ENCODE peak calls at places on chromosomes 5 and 9, in ten cellular contexts. One of them, this sample, is unnamed.

GRCh38 chr9:100473271-100474081 is 527 bp downstream of the TMEFF1 start:
- DNase-seq in epithelial cell of esophagus: peak; percentile 36
- DNase-seq in non-pigmented ciliary epithelial cell: no peak
- DNase-seq in fibroblast of the aortic adventitia: peak; percentile 16
- DNase-seq in WERI-Rb-1: peak; percentile 60
- DNase-seq in left ventricle myocardium inferior: no peak
- DNase-seq in left lobe of liver: no peak
- DNase-seq in COR-L47: peak; percentile 64
- DNase-seq in left kidney: peak; percentile 88
- DNase-seq in T-helper 2 cell: peak; percentile 7
- DNase-seq in this sample: peak; percentile 2

GRCh38 chr9:86034863-86035734 is 64.3 kb downstream of the GOLM1 start:
- DNase-seq in left ventricle myocardium inferior: no peak
- DNase-seq in left kidney: peak; percentile 70
- DNase-seq in epithelial cell of esophagus: peak; percentile 60
- DNase-seq in non-pigmented ciliary epithelial cell: no peak
- DNase-seq in left lobe of liver: no peak
- DNase-seq in COR-L47: peak; percentile 68
- DNase-seq in fibroblast of the aortic adventitia: peak; percentile 27
- DNase-seq in WERI-Rb-1: peak; percentile 64
- DNase-seq in T-helper 2 cell: no peak
- DNase-seq in this sample: no peak

GRCh38 chr5:160693831-160694473 is 158.1 kb downstream of the ATP10B start:
- DNase-seq in T-helper 2 cell: no peak
- DNase-seq in WERI-Rb-1: no peak
- DNase-seq in COR-L47: no peak
- DNase-seq in epithelial cell of esophagus: peak; percentile 56
- DNase-seq in fibroblast of the aortic adventitia: no peak
- DNase-seq in left kidney: no peak
- DNase-seq in left ventricle myocardium inferior: no peak
- DNase-seq in left lobe of liver: no peak
- DNase-seq in non-pigmented ciliary epithelial cell: no peak
- DNase-seq in this sample: no peak

GRCh38 chr5:13609504-13609903 is 335.0 kb downstream of the DNAH5 start:
- DNase-seq in left kidney: no peak
- DNase-seq in epithelial cell of esophagus: no peak
- DNase-seq in left ventricle myocardium inferior: no peak
- DNase-seq in non-pigmented ciliary epithelial cell: no peak
- DNase-seq in fibroblast of the aortic adventitia: no peak
- DNase-seq in COR-L47: no peak
- DNase-seq in WERI-Rb-1: no peak
- DNase-seq in left lobe of liver: no peak
- DNase-seq in T-helper 2 cell: no peak
- DNase-seq in this sample: no peak

GRCh38 chr5:38008198-38008597 is 168.4 kb upstream of the GDNF start:
- DNase-seq in left lobe of liver: no peak
- DNase-seq in left ventricle myocardium inferior: no peak
- DNase-seq in T-helper 2 cell: no peak
- DNase-seq in non-pigmented ciliary epithelial cell: no peak
- DNase-seq in COR-L47: no peak
- DNase-seq in WERI-Rb-1: no peak
- DNase-seq in fibroblast of the aortic adventitia: no peak
- DNase-seq in epithelial cell of esophagus: no peak
- DNase-seq in left kidney: peak; percentile 28
- DNase-seq in this sample: no peak

GRCh38 chr9:88191451-88191850 is 53.2 kb upstream of the SPATA31C2 start:
- DNase-seq in COR-L47: no peak
- DNase-seq in epithelial cell of esophagus: no peak
- DNase-seq in T-helper 2 cell: no peak
- DNase-seq in fibroblast of the aortic adventitia: no peak
- DNase-seq in non-pigmented ciliary epithelial cell: no peak
- DNase-seq in left ventricle myocardium inferior: no peak
- DNase-seq in WERI-Rb-1: no peak
- DNase-seq in left kidney: no peak
- DNase-seq in left lobe of liver: no peak
- DNase-seq in this sample: no peak

GRCh38 chr5:107589520-107590193 is 81.1 kb downstream of the EFNA5 start:
- DNase-seq in epithelial cell of esophagus: no peak
- DNase-seq in T-helper 2 cell: no peak
- DNase-seq in left lobe of liver: no peak
- DNase-seq in left ventricle myocardium inferior: no peak
- DNase-seq in fibroblast of the aortic adventitia: peak; percentile 32
- DNase-seq in non-pigmented ciliary epithelial cell: no peak
- DNase-seq in COR-L47: no peak
- DNase-seq in WERI-Rb-1: no peak
- DNase-seq in left kidney: no peak
- DNase-seq in this sample: no peak

GRCh38 chr5:6322163-6322713 is 56.1 kb downstream of the MED10 start:
- DNase-seq in WERI-Rb-1: no peak
- DNase-seq in T-helper 2 cell: no peak
- DNase-seq in fibroblast of the aortic adventitia: no peak
- DNase-seq in epithelial cell of esophagus: no peak
- DNase-seq in left ventricle myocardium inferior: no peak
- DNase-seq in left kidney: no peak
- DNase-seq in non-pigmented ciliary epithelial cell: no peak
- DNase-seq in COR-L47: no peak
- DNase-seq in left lobe of liver: no peak
- DNase-seq in this sample: no peak

GRCh38 chr5:126450388-126450787 is 27.2 kb downstream of the GRAMD2B start:
- DNase-seq in epithelial cell of esophagus: peak; percentile 77
- DNase-seq in left kidney: no peak
- DNase-seq in left ventricle myocardium inferior: no peak
- DNase-seq in WERI-Rb-1: no peak
- DNase-seq in left lobe of liver: no peak
- DNase-seq in T-helper 2 cell: no peak
- DNase-seq in COR-L47: no peak
- DNase-seq in non-pigmented ciliary epithelial cell: no peak
- DNase-seq in fibroblast of the aortic adventitia: no peak
- DNase-seq in this sample: no peak

GRCh38 chr9:113808391-113809191 is 67.5 kb upstream of the ZNF618 start:
- DNase-seq in COR-L47: no peak
- DNase-seq in T-helper 2 cell: no peak
- DNase-seq in left kidney: peak; percentile 12
- DNase-seq in epithelial cell of esophagus: peak; percentile 89
- DNase-seq in fibroblast of the aortic adventitia: peak; percentile 91
- DNase-seq in left lobe of liver: no peak
- DNase-seq in non-pigmented ciliary epithelial cell: peak; percentile 30
- DNase-seq in WERI-Rb-1: no peak
- DNase-seq in left ventricle myocardium inferior: peak; percentile 18
- DNase-seq in this sample: no peak

GRCh38 chr9:28866951-28867350 is 1293.7 kb upstream of the C9orf72 start:
- DNase-seq in left kidney: peak; percentile 11
- DNase-seq in left lobe of liver: no peak
- DNase-seq in left ventricle myocardium inferior: no peak
- DNase-seq in T-helper 2 cell: no peak
- DNase-seq in epithelial cell of esophagus: no peak
- DNase-seq in fibroblast of the aortic adventitia: no peak
- DNase-seq in WERI-Rb-1: no peak
- DNase-seq in non-pigmented ciliary epithelial cell: no peak
- DNase-seq in COR-L47: no peak
- DNase-seq in this sample: no peak

GRCh38 chr9:98481676-98482075 is 226.2 kb upstream of the TBC1D2 start:
- DNase-seq in T-helper 2 cell: no peak
- DNase-seq in left lobe of liver: no peak
- DNase-seq in epithelial cell of esophagus: no peak
- DNase-seq in COR-L47: no peak
- DNase-seq in WERI-Rb-1: no peak
- DNase-seq in non-pigmented ciliary epithelial cell: no peak
- DNase-seq in left kidney: no peak
- DNase-seq in fibroblast of the aortic adventitia: no peak
- DNase-seq in left ventricle myocardium inferior: no peak
- DNase-seq in this sample: no peak

GRCh38 chr5:172830275-172830799 is 3.7 kb upstream of the ERGIC1 start:
- DNase-seq in left kidney: no peak
- DNase-seq in fibroblast of the aortic adventitia: no peak
- DNase-seq in T-helper 2 cell: no peak
- DNase-seq in COR-L47: peak; percentile 8
- DNase-seq in left lobe of liver: no peak
- DNase-seq in left ventricle myocardium inferior: no peak
- DNase-seq in epithelial cell of esophagus: no peak
- DNase-seq in non-pigmented ciliary epithelial cell: no peak
- DNase-seq in WERI-Rb-1: no peak
- DNase-seq in this sample: no peak

GRCh38 chr5:137825165-137825564 is 42.5 kb upstream of the MYOT start:
- DNase-seq in fibroblast of the aortic adventitia: no peak
- DNase-seq in left lobe of liver: no peak
- DNase-seq in non-pigmented ciliary epithelial cell: no peak
- DNase-seq in WERI-Rb-1: no peak
- DNase-seq in COR-L47: no peak
- DNase-seq in T-helper 2 cell: no peak
- DNase-seq in epithelial cell of esophagus: peak; percentile 56
- DNase-seq in left kidney: no peak
- DNase-seq in left ventricle myocardium inferior: no peak
- DNase-seq in this sample: no peak

GRCh38 chr5:54996476-54996875 is 11.1 kb upstream of the ESM1 start:
- DNase-seq in epithelial cell of esophagus: no peak
- DNase-seq in fibroblast of the aortic adventitia: no peak
- DNase-seq in COR-L47: no peak
- DNase-seq in non-pigmented ciliary epithelial cell: peak; percentile 52
- DNase-seq in left lobe of liver: no peak
- DNase-seq in left kidney: no peak
- DNase-seq in WERI-Rb-1: no peak
- DNase-seq in T-helper 2 cell: no peak
- DNase-seq in left ventricle myocardium inferior: no peak
- DNase-seq in this sample: no peak

GRCh38 chr9:21252727-21253547 is 13.1 kb upstream of the IFNA14 start:
- DNase-seq in left kidney: peak; percentile 48
- DNase-seq in epithelial cell of esophagus: peak; percentile 45
- DNase-seq in COR-L47: no peak
- DNase-seq in WERI-Rb-1: no peak
- DNase-seq in left lobe of liver: no peak
- DNase-seq in T-helper 2 cell: no peak
- DNase-seq in non-pigmented ciliary epithelial cell: peak; percentile 4
- DNase-seq in left ventricle myocardium inferior: peak; percentile 24
- DNase-seq in fibroblast of the aortic adventitia: peak; percentile 31
- DNase-seq in this sample: no peak

GRCh38 chr5:11293523-11293922 is 532.5 kb upstream of the DAP start:
- DNase-seq in COR-L47: no peak
- DNase-seq in left ventricle myocardium inferior: no peak
- DNase-seq in T-helper 2 cell: no peak
- DNase-seq in left lobe of liver: no peak
- DNase-seq in fibroblast of the aortic adventitia: no peak
- DNase-seq in left kidney: no peak
- DNase-seq in epithelial cell of esophagus: no peak
- DNase-seq in non-pigmented ciliary epithelial cell: no peak
- DNase-seq in WERI-Rb-1: no peak
- DNase-seq in this sample: no peak

GRCh38 chr5:131794596-131794995 is 2.2 kb downstream of the FNIP1 start:
- DNase-seq in fibroblast of the aortic adventitia: no peak
- DNase-seq in left ventricle myocardium inferior: no peak
- DNase-seq in T-helper 2 cell: no peak
- DNase-seq in left kidney: no peak
- DNase-seq in COR-L47: no peak
- DNase-seq in epithelial cell of esophagus: no peak
- DNase-seq in non-pigmented ciliary epithelial cell: no peak
- DNase-seq in WERI-Rb-1: no peak
- DNase-seq in left lobe of liver: no peak
- DNase-seq in this sample: no peak

This sample was measured in activated gamma-delta T cell treated with anti-CD3 and anti-CD28 coated beads, Interleukin-2, amount 50 U/mL, for 16 hours.